ENCODE peak calls at places on chromosomes 4 and X, in seven cellular contexts. U, G, Q, P, M, H and Z are unnamed samples.

GRCh38 chrX:1500701-1501624 is 36.0 kb downstream of the P2RY8 start:
- DNase-seq in U (no peak), G (no peak), Q (no peak), P (no peak), M (no peak), H (no peak), Z (no peak)

GRCh38 chr4:75637176-75637575 is 6.8 kb upstream of the CDKL2 start:
- DNase-seq in U (no peak), G (peak; percentile 19), Q (no peak), P (peak; percentile 59), M (no peak), H (no peak), Z (peak; percentile 44)

GRCh38 chr4:165994706-165995105 is 121.7 kb downstream of the TLL1 start:
- DNase-seq in U (no peak), G (peak; percentile 31), Q (no peak), P (no peak), M (no peak), H (no peak), Z (peak; percentile 22)

GRCh38 chrX:12013220-12013619 is 125.1 kb upstream of the FRMPD4 start:
- DNase-seq in U (no peak), G (peak; percentile 72), Q (no peak), P (peak; percentile 70), M (no peak), H (peak; percentile 22), Z (peak; percentile 72)

GRCh38 chrX:125436855-125437254 is 117.2 kb downstream of the TEX13C start:
- DNase-seq in U (no peak), G (peak; percentile 14), Q (no peak), P (no peak), M (no peak), H (no peak), Z (no peak)

GRCh38 chr4:145762719-145763118 is 82.8 kb downstream of the C4orf51 start:
- DNase-seq in U (no peak), G (no peak), Q (no peak), P (no peak), M (no peak), H (no peak), Z (no peak)

GRCh38 chr4:100069207-100069606 is 119.1 kb upstream of the H2AZ1 start:
- DNase-seq in U (no peak), G (no peak), Q (no peak), P (no peak), M (no peak), H (no peak), Z (no peak)

GRCh38 chr4:186820371-186820990 is 96.8 kb upstream of the FAT1 start:
- DNase-seq in U (no peak), G (no peak), Q (no peak), P (peak; percentile 61), M (no peak), H (no peak), Z (peak; percentile 63)

GRCh38 chr4:53490965-53491622 is 100.2 kb downstream of the LNX1 start:
- DNase-seq in U (peak; percentile 46), G (peak; percentile 69), Q (peak; percentile 55), P (peak; percentile 93), M (peak; percentile 50), H (peak; percentile 61), Z (peak; percentile 82)

GRCh38 chr4:176002007-176002623 is 63.5 kb upstream of the WDR17 start:
- DNase-seq in U (peak; percentile 33), G (no peak), Q (peak; percentile 90), P (no peak), M (no peak), H (peak; percentile 25), Z (peak; percentile 12)

GRCh38 chr4:89221175-89221867 is 86.3 kb downstream of the GPRIN3 start:
- DNase-seq in U (no peak), G (no peak), Q (no peak), P (no peak), M (no peak), H (no peak), Z (no peak)

GRCh38 chr4:107148922-107149321 is 112.8 kb upstream of the DKK2 start:
- DNase-seq in U (no peak), G (no peak), Q (no peak), P (no peak), M (no peak), H (no peak), Z (peak; percentile 6)

GRCh38 chr4:75344915-75345314 is 169.3 kb downstream of the RCHY1 start:
- DNase-seq in U (no peak), G (no peak), Q (no peak), P (peak; percentile 92), M (no peak), H (peak; percentile 5), Z (peak; percentile 25)

GRCh38 chr4:80462537-80463207 is 127.1 kb downstream of the CFAP299 start:
- DNase-seq in U (no peak), G (no peak), Q (no peak), P (no peak), M (no peak), H (no peak), Z (no peak)

GRCh38 chr4:113617195-113617594 is 144.3 kb downstream of the CAMK2D start:
- DNase-seq in U (no peak), G (no peak), Q (no peak), P (no peak), M (no peak), H (no peak), Z (no peak)

GRCh38 chrX:140933056-140933455 is 69.3 kb upstream of the SPANXB1 start:
- DNase-seq in U (no peak), G (no peak), Q (no peak), P (no peak), M (no peak), H (no peak), Z (no peak)
- TF ChIP-seq CTCF in U (no peak), G (no peak), Q (no peak), P (no peak), M (no peak), H (no peak), Z (no peak)

GRCh38 chr4:138499627-138500026 is 257.5 kb upstream of the SLC7A11 start:
- DNase-seq in U (no peak), G (no peak), Q (peak; percentile 56), P (no peak), M (no peak), H (no peak), Z (no peak)
- TF ChIP-seq CTCF in U (no peak), G (no peak), Q (peak; percentile 30), P (no peak), M (no peak), H (no peak), Z (no peak)

DNA sequence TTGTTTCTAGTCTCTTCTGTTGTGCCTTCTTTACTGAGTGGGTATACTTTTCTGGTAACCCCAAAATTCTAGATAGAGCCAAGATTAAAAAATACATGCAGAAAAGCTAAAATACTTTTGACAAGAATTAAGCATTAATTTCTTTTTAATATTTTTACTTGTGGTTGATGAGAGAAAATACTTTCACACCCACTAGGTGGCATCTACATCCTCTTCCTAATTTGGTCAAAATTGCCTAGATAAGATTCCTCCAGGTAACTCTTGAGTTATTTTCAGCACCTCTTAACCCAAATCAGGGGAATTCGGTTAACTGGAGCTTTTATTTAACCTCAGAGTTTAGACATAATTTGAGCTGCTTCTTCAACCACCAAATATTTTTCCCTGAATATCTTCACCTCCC is 28.4 kb upstream of the COX7B2 start:
- DNase-seq in U (no peak), G (no peak), Q (no peak), P (no peak), M (no peak), H (peak; percentile 4), Z (peak; percentile 14)
- TF ChIP-seq CTCF in U (no peak), G (peak; percentile 39), Q (peak; percentile 67), P (peak; percentile 36), M (no peak), H (no peak), Z (peak; percentile 26)

DNA sequence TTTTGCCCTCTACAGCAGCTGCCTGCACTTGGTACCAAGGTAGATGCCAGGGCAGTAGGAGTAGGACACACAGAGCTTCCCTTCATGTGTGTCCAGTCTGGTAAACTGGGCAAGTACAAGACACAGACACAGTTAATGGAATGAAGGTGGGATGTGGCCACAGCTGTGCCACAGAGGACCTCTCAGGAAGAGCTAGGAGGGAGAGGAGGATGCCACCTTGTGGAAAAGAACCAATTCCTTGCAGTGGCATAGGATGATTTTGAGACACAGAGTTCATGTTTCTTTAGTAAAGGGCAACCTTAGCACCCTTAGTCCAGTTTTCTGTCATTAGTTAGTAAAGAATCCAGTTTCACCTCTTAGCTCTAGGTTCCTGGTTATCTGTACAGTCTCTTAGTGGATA is 36.3 kb upstream of the TBC1D14 start:
- DNase-seq in U (peak; percentile 10), G (no peak), Q (no peak), P (no peak), M (no peak), H (no peak), Z (no peak)
- TF ChIP-seq CTCF in U (no peak), G (peak; percentile 32), Q (no peak), P (no peak), M (no peak), H (no peak), Z (no peak)

GRCh38 chr4:37803348-37803973 is 23.0 kb upstream of the PGM2 start:
- DNase-seq in U (no peak), G (peak; percentile 20), Q (no peak), P (peak; percentile 63), M (no peak), H (peak; percentile 36), Z (peak; percentile 32)

GRCh38 chr4:37805091-37805490 is 21.4 kb upstream of the PGM2 start:
- DNase-seq in U (no peak), G (no peak), Q (no peak), P (no peak), M (no peak), H (no peak), Z (no peak)

GRCh38 chr4:37799941-37800554 is 26.4 kb upstream of the PGM2 start:
- DNase-seq in U (no peak), G (no peak), Q (no peak), P (peak; percentile 6), M (no peak), H (no peak), Z (no peak)

GRCh38 chr4:37798616-37799015 is 27.9 kb upstream of the PGM2 start:
- DNase-seq in U (no peak), G (peak; percentile 2), Q (no peak), P (no peak), M (no peak), H (no peak), Z (no peak)

GRCh38 chr4:37802068-37802666 is 24.3 kb upstream of the PGM2 start:
- DNase-seq in U (peak; percentile 27), G (peak; percentile 69), Q (peak; percentile 86), P (peak; percentile 60), M (peak; percentile 20), H (peak; percentile 64), Z (peak; percentile 38)
- TF ChIP-seq CTCF in U (peak; percentile 67), G (peak; percentile 83), Q (peak; percentile 82), P (peak; percentile 73), M (no peak), H (peak; percentile 79), Z (peak; percentile 41)

GRCh38 chr4:11805837-11806236 is 377.1 kb upstream of the HS3ST1 start:
- DNase-seq in U (peak; percentile 2), G (peak; percentile 28), Q (no peak), P (peak; percentile 1), M (no peak), H (peak; percentile 29), Z (no peak)
- TF ChIP-seq CTCF in U (peak; percentile 25), G (peak; percentile 74), Q (peak; percentile 61), P (peak; percentile 22), M (no peak), H (peak; percentile 29), Z (peak; percentile 36)

GRCh38 chr4:6567218-6567617 is 7.8 kb upstream of the MAN2B2 start:
- DNase-seq in U (no peak), G (no peak), Q (no peak), P (no peak), M (no peak), H (no peak), Z (no peak)
- TF ChIP-seq CTCF in U (no peak), G (no peak), Q (no peak), P (no peak), M (no peak), H (no peak), Z (no peak)